ENCODE peak calls at places on chromosome 11, in six cellular contexts. One of them, this sample, is unnamed.

GRCh38 chr11:10828407-10828806 is 19.7 kb upstream of the EIF4G2 start:
- DNase-seq in pons: no peak
- DNase-seq in transverse colon: no peak
- DNase-seq in NCI-H1930: no peak
- DNase-seq in NCI-H187 treated with DMSO at 0.1 percent for 48 hours: no peak
- DNase-seq in upper lobe of left lung: no peak
- DNase-seq in this sample: no peak

GRCh38 chr11:76614471-76615183 is 55.9 kb downstream of the LRRC32 start:
- DNase-seq in upper lobe of left lung: no peak
- DNase-seq in NCI-H1930: no peak
- DNase-seq in NCI-H187 treated with DMSO at 0.1 percent for 48 hours: no peak
- DNase-seq in transverse colon: no peak
- DNase-seq in pons: no peak
- DNase-seq in this sample: no peak

GRCh38 chr11:94581926-94582325 is 14.8 kb downstream of the PIWIL4 start:
- DNase-seq in transverse colon: no peak
- DNase-seq in pons: no peak
- DNase-seq in NCI-H187 treated with DMSO at 0.1 percent for 48 hours: no peak
- DNase-seq in upper lobe of left lung: no peak
- DNase-seq in NCI-H1930: no peak
- DNase-seq in this sample: no peak

GRCh38 chr11:78380615-78381029 is 37.0 kb downstream of the GAB2 start:
- DNase-seq in NCI-H1930: no peak
- DNase-seq in pons: no peak
- DNase-seq in NCI-H187 treated with DMSO at 0.1 percent for 48 hours: no peak
- DNase-seq in transverse colon: no peak
- DNase-seq in upper lobe of left lung: no peak
- DNase-seq in this sample: no peak

GRCh38 chr11:68297494-68297811 is 14.9 kb upstream of the LRP5 start:
- DNase-seq in transverse colon: no peak
- DNase-seq in pons: no peak
- DNase-seq in upper lobe of left lung: no peak
- DNase-seq in NCI-H1930: no peak
- DNase-seq in NCI-H187 treated with DMSO at 0.1 percent for 48 hours: no peak
- DNase-seq in this sample: no peak

GRCh38 chr11:87326594-87326993 is 288.9 kb downstream of the TMEM135 start:
- DNase-seq in NCI-H1930: no peak
- DNase-seq in NCI-H187 treated with DMSO at 0.1 percent for 48 hours: no peak
- DNase-seq in upper lobe of left lung: no peak
- DNase-seq in pons: no peak
- DNase-seq in transverse colon: no peak
- DNase-seq in this sample: no peak

GRCh38 chr11:32029721-32030120 is 61.2 kb upstream of the RCN1 start:
- DNase-seq in transverse colon: no peak
- DNase-seq in pons: peak
- DNase-seq in upper lobe of left lung: no peak
- DNase-seq in NCI-H187 treated with DMSO at 0.1 percent for 48 hours: no peak
- DNase-seq in NCI-H1930: no peak
- DNase-seq in this sample: no peak

GRCh38 chr11:62665630-62666258 is 632 bp downstream of the CSKMT start:
- DNase-seq in pons: peak
- DNase-seq in transverse colon: peak
- DNase-seq in upper lobe of left lung: peak
- DNase-seq in NCI-H1930: no peak
- DNase-seq in NCI-H187 treated with DMSO at 0.1 percent for 48 hours: no peak
- DNase-seq in this sample: peak

GRCh38 chr11:44559207-44559943 is 6.1 kb upstream of the CD82 start:
- DNase-seq in NCI-H1930: no peak
- DNase-seq in NCI-H187 treated with DMSO at 0.1 percent for 48 hours: no peak
- DNase-seq in pons: peak
- DNase-seq in upper lobe of left lung: no peak
- DNase-seq in transverse colon: no peak
- DNase-seq in this sample: no peak

GRCh38 chr11:33835143-33835878 is 56.6 kb downstream of the LMO2 start:
- DNase-seq in transverse colon: no peak
- DNase-seq in NCI-H187 treated with DMSO at 0.1 percent for 48 hours: no peak
- DNase-seq in NCI-H1930: no peak
- DNase-seq in upper lobe of left lung: no peak
- DNase-seq in pons: peak
- DNase-seq in this sample: peak

GRCh38 chr11:77082838-77083552 is 16.2 kb downstream of the CAPN5 start:
- DNase-seq in pons: no peak
- DNase-seq in NCI-H187 treated with DMSO at 0.1 percent for 48 hours: no peak
- DNase-seq in NCI-H1930: no peak
- DNase-seq in transverse colon: peak
- DNase-seq in upper lobe of left lung: peak
- DNase-seq in this sample: peak

GRCh38 chr11:75778962-75779361 is 10.4 kb downstream of the DGAT2 start:
- DNase-seq in NCI-H187 treated with DMSO at 0.1 percent for 48 hours: no peak
- DNase-seq in upper lobe of left lung: no peak
- DNase-seq in pons: no peak
- DNase-seq in transverse colon: no peak
- DNase-seq in NCI-H1930: no peak
- DNase-seq in this sample: no peak

GRCh38 chr11:131889146-131889577 is 518.7 kb downstream of the NTM start:
- DNase-seq in upper lobe of left lung: no peak
- DNase-seq in NCI-H1930: no peak
- DNase-seq in transverse colon: no peak
- DNase-seq in NCI-H187 treated with DMSO at 0.1 percent for 48 hours: peak
- DNase-seq in pons: no peak
- DNase-seq in this sample: no peak

GRCh38 chr11:106137061-106137460 is 59.6 kb downstream of the AASDHPPT start:
- DNase-seq in NCI-H187 treated with DMSO at 0.1 percent for 48 hours: no peak
- DNase-seq in upper lobe of left lung: no peak
- DNase-seq in pons: no peak
- DNase-seq in NCI-H1930: no peak
- DNase-seq in transverse colon: no peak
- DNase-seq in this sample: no peak